ENCODE peak calls at places on chromosomes 2 and 18, in four cellular contexts. D is SW480, H is kidney epithelial cell, Z is T-helper 9 cell. C is an unnamed sample.

GRCh38 chr2:176680916-176681315 is 411.7 kb downstream of the MTX2 start:
- DNase-seq in D (no peak), H (no peak), Z (no peak), C (no peak)

GRCh38 chr2:74863802-74864248 is 29.9 kb downstream of the HK2 start:
- DNase-seq in D (no peak), H (no peak), Z (no peak), C (peak; percentile 43)

GRCh38 chr2:221428896-221429295 is 143.2 kb downstream of the EPHA4 start:
- DNase-seq in D (no peak), H (no peak), Z (no peak), C (no peak)

GRCh38 chr2:200509608-200510433 is at the start of gene KCTD18:
- DNase-seq in D (peak; percentile 78), H (peak; percentile 50), Z (peak; percentile 89), C (peak; percentile 84)

GRCh38 chr2:164669291-164669690 is 48.0 kb upstream of the GRB14 start:
- DNase-seq in D (no peak), H (no peak), Z (no peak), C (no peak)

GRCh38 chr2:60416221-60417008 is 137.0 kb downstream of the BCL11A start:
- DNase-seq in D (no peak), H (no peak), Z (no peak), C (no peak)

GRCh38 chr2:127074358-127074757 is 32.6 kb downstream of the BIN1 start:
- DNase-seq in D (no peak), H (no peak), Z (no peak), C (no peak)

GRCh38 chr2:88452980-88453582 is 588 bp upstream of the FOXI3 start:
- DNase-seq in D (no peak), H (no peak), Z (no peak), C (no peak)

GRCh38 chr2:134361648-134362047 is 107.8 kb downstream of the MGAT5 start:
- DNase-seq in D (peak; percentile 90), H (no peak), Z (no peak), C (no peak)

GRCh38 chr18:32576296-32576916 is 105.7 kb upstream of the GAREM1 start:
- DNase-seq in D (peak; percentile 7), H (peak; percentile 25), Z (no peak), C (peak; percentile 2)